ENCODE peak calls at places on chromosomes 1 and 21, in ten cellular contexts. T, W, O, L, J, N, D, X, V and A are unnamed samples.

GRCh38 chr1:165954940-165955339 is 127.5 kb downstream of the UCK2 start:
- DNase-seq in D (no peak), J (peak; percentile 22), L (peak; percentile 66), O (peak; percentile 14), N (no peak), W (no peak), V (peak; percentile 6), T (peak; percentile 58), X (no peak), A (peak; percentile 50)

GRCh38 chr1:35470964-35471613 is 86.1 kb downstream of the KIAA0319L start:
- DNase-seq in O (no peak), W (no peak), T (no peak), X (no peak), L (no peak), J (no peak), V (no peak), D (no peak), N (no peak), A (no peak)

GRCh38 chr1:185719021-185719420 is 15.2 kb upstream of the HMCN1 start:
- DNase-seq in X (no peak), J (peak; percentile 93), W (peak; percentile 69), O (peak; percentile 93), L (peak; percentile 93), V (peak; percentile 85), T (peak; percentile 93), N (peak; percentile 76), D (no peak), A (peak; percentile 97)

GRCh38 chr1:204923209-204923608 is 52.5 kb downstream of the NFASC start:
- DNase-seq in T (no peak), N (peak; percentile 45), W (no peak), X (no peak), V (no peak), J (no peak), D (no peak), O (no peak), L (no peak), A (no peak)

GRCh38 chr1:11441211-11441952 is 37.6 kb upstream of the DISP3 start:
- DNase-seq in W (no peak), T (no peak), V (no peak), D (no peak), O (no peak), X (no peak), N (no peak), L (no peak), J (no peak), A (no peak)

GRCh38 chr1:23167353-23168078 is 1.1 kb downstream of the LUZP1 start:
- DNase-seq in N (no peak), L (peak; percentile 70), V (peak; percentile 72), D (peak; percentile 76), X (peak; percentile 43), W (peak; percentile 74), J (peak; percentile 51), T (no peak), O (no peak), A (peak; percentile 63)

GRCh38 chr21:36806103-36806502 is 107.2 kb downstream of the SIM2 start:
- DNase-seq in W (no peak), O (no peak), D (no peak), J (peak; percentile 24), N (no peak), T (no peak), X (no peak), V (no peak), L (peak; percentile 53), A (peak; percentile 45)

GRCh38 chr1:30881266-30882181 is 27.0 kb downstream of the SDC3 start:
- DNase-seq in W (no peak), O (no peak), L (no peak), N (no peak), V (no peak), D (no peak), J (no peak), X (peak; percentile 10), T (no peak), A (no peak)

GRCh38 chr1:85344256-85344694 is 67.8 kb upstream of the BCL10 start:
- DNase-seq in N (no peak), V (peak; percentile 72), O (no peak), W (peak; percentile 62), T (no peak), X (no peak), L (peak; percentile 77), D (no peak), J (peak; percentile 67), A (peak; percentile 47)

GRCh38 chr1:190124068-190124467 is 353.6 kb downstream of the BRINP3 start:
- DNase-seq in D (no peak), N (no peak), J (no peak), W (no peak), O (no peak), V (no peak), L (no peak), X (no peak), T (no peak), A (no peak)

GRCh38 chr1:85313888-85314696 is 37.7 kb upstream of the BCL10 start:
- DNase-seq in W (peak; percentile 75), X (no peak), D (no peak), V (peak; percentile 95), T (peak; percentile 74), L (peak; percentile 99), N (no peak), O (peak; percentile 94), J (peak; percentile 85), A (peak; percentile 87)

GRCh38 chr21:34827445-34828235 is 158.8 kb downstream of the CLIC6 start:
- DNase-seq in N (peak; percentile 78), O (no peak), L (no peak), X (no peak), V (no peak), T (no peak), J (no peak), D (peak; percentile 45), W (no peak), A (no peak)

GRCh38 chr1:100449477-100449876 is 88.5 kb upstream of the GPR88 start:
- DNase-seq in J (no peak), D (no peak), O (no peak), X (no peak), L (no peak), T (no peak), V (no peak), N (no peak), W (no peak), A (no peak)

GRCh38 chr1:155226910-155227260 is 18.4 kb downstream of the MTX1 start:
- DNase-seq in O (no peak), W (no peak), L (peak; percentile 55), D (no peak), X (peak; percentile 59), V (peak; percentile 54), N (no peak), J (peak; percentile 39), T (no peak), A (peak; percentile 35)

GRCh38 chr1:221343106-221343505 is 398.8 kb downstream of the DUSP10 start:
- DNase-seq in D (no peak), N (no peak), X (no peak), O (no peak), L (no peak), V (no peak), T (no peak), J (no peak), W (no peak), A (no peak)

GRCh38 chr1:14782741-14783591 is 184.5 kb downstream of the KAZN start:
- DNase-seq in J (no peak), O (no peak), N (no peak), X (no peak), T (no peak), D (no peak), L (no peak), W (peak; percentile 17), V (peak; percentile 24), A (no peak)